ENCODE peak calls at places on chromosomes 12 and 14, in four cellular contexts. J, Z, X and Y are unnamed samples. For H3K79me2, the result is how much of the 10 kb centered on the place peaks cover.

GRCh38 chr14:99271951-99272668 is at the start of gene BCL11B:
- DNase-seq in X (peak), Z (peak), J (peak), Y (peak)

GRCh38 chr14:85528080-85528881 is 1.7 kb upstream of the FLRT2 start:
- DNase-seq in Z (peak), J (no peak), X (no peak), Y (peak)

GRCh38 chr12:18277196-18277595 is 15.9 kb downstream of the PIK3C2G start:
- DNase-seq in X (no peak), J (no peak), Z (no peak), Y (no peak)

GRCh38 chr14:87628129-87628528 is 364.9 kb downstream of the GALC start:
- DNase-seq in X (no peak), Z (peak), J (no peak), Y (peak)

GRCh38 chr14:102659797-102660196 is 67.3 kb downstream of the RCOR1 start:
- DNase-seq in Z (no peak), X (no peak), J (no peak), Y (no peak)

GRCh38 chr12:13436696-13437391 is 240.3 kb downstream of the EMP1 start:
- DNase-seq in J (peak), Z (no peak), X (no peak), Y (no peak)

GRCh38 chr12:93838180-93838579 is 161.0 kb downstream of the CRADD start:
- DNase-seq in X (no peak), J (no peak), Z (no peak), Y (no peak)

GRCh38 chr12:12327802-12328201 is 22.2 kb downstream of the MANSC1 start:
- DNase-seq in Z (peak), X (peak), J (peak), Y (peak)

GRCh38 chr12:45401008-45401407 is 185.1 kb downstream of the ANO6 start:
- DNase-seq in Z (no peak), J (no peak), X (no peak), Y (no peak)

GRCh38 chr12:92506460-92506859 is 196.3 kb upstream of the PLEKHG7 start:
- DNase-seq in Z (no peak), X (no peak), J (no peak), Y (no peak)

GRCh38 chr12:79381246-79382208 is 309.2 kb downstream of the PAWR start:
- DNase-seq in J (no peak), Z (no peak), X (no peak), Y (peak)

GRCh38 chr12:88420460-88420859 is 159.8 kb downstream of the KITLG start:
- DNase-seq in X (no peak), J (no peak), Z (no peak), Y (no peak)

GRCh38 chr12:51948066-51948465 is 3.4 kb upstream of the ACVR1B start:
- DNase-seq in J (no peak), Z (no peak), X (no peak), Y (no peak)

GRCh38 chr14:23580152-23580926 is 1.7 kb upstream of the JPH4 start:
- DNase-seq in Z (peak), X (no peak), J (no peak), Y (no peak)

GRCh38 chr14:59998575-59998974 is 78.6 kb downstream of the LRRC9 start:
- DNase-seq in Z (no peak), J (no peak), X (no peak), Y (no peak)

GRCh38 chr12:104413330-104413729 is 43.4 kb upstream of the CHST11 start:
- DNase-seq in Z (no peak), X (no peak), J (no peak), Y (no peak)

GRCh38 chr12:22821985-22822384 is 197.0 kb downstream of the ETNK1 start:
- DNase-seq in Z (peak), J (no peak), X (no peak), Y (no peak)

GRCh38 chr12:31218203-31219025 is 107.5 kb downstream of the SINHCAF start:
- DNase-seq in J (no peak), X (no peak), Z (no peak), Y (peak)

GRCh38 chr12:19970826-19971225 is 397.5 kb upstream of the PDE3A start:
- DNase-seq in J (no peak), X (no peak), Z (no peak), Y (no peak)

GRCh38 chr12:96233941-96234461 is 39.8 kb downstream of the ELK3 start:
- DNase-seq in J (no peak), X (no peak), Z (no peak), Y (no peak)

GRCh38 chr12:104411826-104412626 is 44.7 kb upstream of the CHST11 start:
- DNase-seq in X (no peak), J (peak), Z (no peak), Y (no peak)

GRCh38 chr14:89564291-89564957 is 147.4 kb upstream of the FOXN3 start:
- DNase-seq in Z (no peak), J (no peak), X (no peak), Y (no peak)

GRCh38 chr12:28611115-28611435 is 420.8 kb downstream of the CCDC91 start:
- DNase-seq in Z (no peak), J (no peak), X (no peak), Y (no peak)

GRCh38 chr12:18400186-18400585 is 138.9 kb downstream of the PIK3C2G start:
- DNase-seq in Z (no peak), X (no peak), J (no peak), Y (no peak)

GRCh38 chr14:96119947-96120346 is 80.8 kb downstream of the C14orf132 start:
- DNase-seq in X (no peak), J (no peak), Z (no peak), Y (no peak)

GRCh38 chr12:48946943-48947342 is 10.3 kb downstream of the ARF3 start:
- DNase-seq in J (no peak), Z (no peak), X (no peak), Y (no peak)

GRCh38 chr12:47939009-47939601 is 24.3 kb upstream of the TMEM106C start:
- DNase-seq in J (no peak), X (no peak), Z (no peak), Y (no peak)

GRCh38 chr12:67477682-67478265 is 170.8 kb upstream of the DYRK2 start:
- DNase-seq in Z (no peak), J (no peak), X (no peak), Y (no peak)

GRCh38 chr14:103072595-103073366 is 11.2 kb upstream of the LBHD2 start:
- DNase-seq in J (no peak), Z (no peak), X (no peak), Y (no peak)

GRCh38 chr12:47885012-47885501 is 19.7 kb downstream of the VDR start:
- DNase-seq in Z (no peak), J (peak), X (peak), Y (no peak)

GRCh38 chr12:132089407-132089910 is 54.7 kb downstream of the DDX51 start:
- DNase-seq in X (no peak), Z (no peak), J (no peak), Y (no peak)

GRCh38 chr12:132081423-132081822 is 62.7 kb downstream of the DDX51 start:
- DNase-seq in Z (no peak), J (no peak), X (no peak), Y (no peak)

GRCh38 chr12:132083731-132084641 is 60.1 kb downstream of the DDX51 start:
- DNase-seq in X (peak), J (peak), Z (peak), Y (peak)

GRCh38 chr12:132079695-132080094 is 64.4 kb downstream of the DDX51 start:
- DNase-seq in Z (no peak), J (no peak), X (no peak), Y (no peak)

DNA sequence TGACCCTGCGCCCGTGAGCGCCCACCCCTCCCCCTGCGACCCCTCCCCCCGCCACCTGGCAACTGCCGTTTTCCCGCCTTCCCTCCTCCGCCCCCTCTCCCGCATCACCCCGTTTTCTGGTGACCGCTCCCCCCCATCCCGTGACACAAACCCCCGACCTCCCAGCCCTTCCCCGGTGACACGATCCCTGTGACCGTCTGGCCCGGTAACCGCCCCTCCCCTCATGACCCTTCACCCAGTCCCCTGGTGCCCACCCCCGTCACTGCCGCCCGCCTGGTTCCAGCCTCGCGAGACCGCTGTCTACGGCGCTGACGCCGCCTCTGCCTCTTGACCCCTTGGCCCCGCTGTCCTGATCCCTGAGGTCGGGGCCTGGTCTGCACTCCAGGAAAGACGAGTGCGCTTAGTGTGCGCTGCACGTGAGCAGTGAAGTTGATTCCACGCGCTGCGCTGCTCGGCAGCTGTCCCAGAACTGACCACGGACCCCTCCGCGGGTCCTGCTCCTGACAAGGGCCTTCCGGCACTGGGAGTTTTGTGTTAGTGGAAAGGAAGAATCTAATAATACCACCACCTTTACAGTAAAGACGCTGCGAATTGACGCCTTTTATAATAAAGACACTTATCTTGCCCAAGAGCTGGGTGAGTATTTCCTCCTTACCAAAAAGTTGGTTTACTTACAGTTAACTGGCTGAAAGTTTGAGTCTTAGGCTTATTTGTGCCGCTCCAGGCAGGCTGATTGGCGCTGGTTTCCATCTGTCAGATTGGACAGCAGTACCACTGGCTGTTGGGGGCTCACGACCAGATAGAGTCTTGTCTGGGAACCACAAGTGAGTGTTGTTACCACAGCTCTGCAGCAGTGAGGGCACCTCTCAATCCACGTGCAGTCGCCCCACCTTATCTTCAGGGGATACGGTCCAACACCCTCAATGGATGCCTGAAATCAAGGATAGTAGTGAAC is 59.2 kb downstream of the DDX51 start:
- DNase-seq in Z (peak), X (no peak), J (peak), Y (peak)
- TF ChIP-seq REST in Z (no peak), X (no peak), J (no peak), Y (no peak)

GRCh38 chr12:113072136-113072535 is 15.6 kb downstream of the DTX1 start:
- DNase-seq in Z (peak), X (no peak), J (no peak), Y (no peak)
- H3K79me2 ChIP-seq in Z (under half), X (under half), J (under half), Y (under half)

DNA sequence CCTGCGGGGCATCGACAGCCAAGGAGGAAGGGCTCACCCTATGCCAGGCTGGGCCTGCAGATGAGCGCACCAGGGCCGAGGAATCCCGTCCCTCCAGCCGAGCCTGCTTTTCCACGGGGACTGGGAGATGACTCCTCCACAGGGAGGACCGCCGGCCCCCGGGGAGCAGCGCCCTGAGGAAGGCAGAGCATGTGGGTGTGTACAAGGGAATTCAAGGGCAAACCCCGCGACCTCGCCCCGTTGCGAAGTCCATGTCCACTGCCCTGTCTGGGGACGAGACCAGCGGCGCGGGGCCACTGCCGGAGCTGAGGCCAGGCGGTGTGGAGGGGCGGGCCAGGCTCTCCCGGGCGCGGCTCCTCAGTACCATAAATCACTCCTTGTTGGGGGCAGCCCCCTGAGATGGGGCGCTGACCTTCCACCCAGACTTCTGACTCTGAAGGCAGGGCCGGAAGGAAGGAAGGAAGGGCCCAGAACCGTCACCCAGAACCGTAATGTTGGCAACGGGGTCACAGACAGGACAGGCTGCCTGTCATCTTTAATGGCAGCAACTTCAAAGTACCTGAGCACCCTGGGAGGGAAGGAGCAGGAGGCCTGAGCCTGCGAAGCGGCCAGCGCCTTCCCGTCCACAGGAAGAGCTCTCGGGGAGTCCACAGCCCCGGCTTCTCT is 52.6 kb downstream of the RNF34 start:
- DNase-seq in J (no peak), X (no peak), Z (no peak), Y (no peak)
- H3K27ac ChIP-seq in J (no peak), X (no peak), Z (no peak), Y (peak)

DNA sequence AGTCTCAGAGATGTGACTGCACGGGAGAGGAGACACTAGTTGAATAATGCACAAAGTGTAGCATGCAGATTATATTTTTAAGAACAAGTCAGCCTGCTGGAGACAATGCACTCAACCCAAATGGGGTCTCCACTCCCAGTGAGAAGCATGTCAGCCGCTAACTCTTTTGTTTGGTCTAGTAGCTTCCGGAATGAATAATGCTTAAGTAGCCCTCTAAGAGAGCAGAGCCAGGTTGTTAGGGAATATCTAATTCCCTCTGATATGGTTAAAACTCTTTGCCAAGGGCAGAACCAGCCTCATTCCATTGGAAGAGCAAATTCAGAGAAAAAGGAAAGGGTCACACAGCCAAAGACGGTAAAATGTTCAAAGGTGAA is 80.4 kb downstream of the DAD1 start:
- DNase-seq in Z (no peak), X (no peak), J (no peak), Y (no peak)
- TF ChIP-seq REST in Z (no peak), X (no peak), J (no peak), Y (no peak)